ENCODE peak calls at places on chromosomes 12 and 14, in ten cellular contexts. T, D, J, X, W, A, B, S, K and L are unnamed samples.
A peak's percentile ranks its signal among the peaks of the same experiment; 100 is the strongest.

GRCh38 chr12:104588048-104588942 is 131.5 kb downstream of the CHST11 start:
- DNase-seq in T (peak; percentile 90), D (no peak), J (peak; percentile 55), X (peak; percentile 96), W (peak; percentile 86), A (peak; percentile 63), B (no peak), S (peak; percentile 98), K (no peak), L (peak; percentile 80)

GRCh38 chr14:33184587-33184986 is 245.9 kb downstream of the NPAS3 start:
- DNase-seq in T (no peak), D (no peak), J (no peak), X (peak; percentile 4), W (peak; percentile 3), A (peak; percentile 3), B (no peak), S (peak; percentile 53), K (no peak), L (peak; percentile 4)

GRCh38 chr12:98149270-98149669 is 366.1 kb upstream of the TMPO start:
- DNase-seq in T (no peak), D (no peak), J (no peak), X (peak; percentile 55), W (no peak), A (no peak), B (no peak), S (no peak), K (no peak), L (no peak)

GRCh38 chr14:103512701-103513611 is 9.7 kb downstream of the CKB start:
- DNase-seq in T (peak; percentile 92), D (no peak), J (no peak), X (peak; percentile 98), W (no peak), A (peak; percentile 76), B (peak; percentile 94), S (peak; percentile 28), K (peak; percentile 74), L (no peak)

GRCh38 chr14:61475316-61475715 is 153.9 kb downstream of the PRKCH start:
- DNase-seq in T (no peak), D (peak; percentile 43), J (no peak), X (peak; percentile 72), W (peak; percentile 80), A (peak; percentile 87), B (no peak), S (peak; percentile 89), K (no peak), L (no peak)

GRCh38 chr12:12441891-12442461 is 85.1 kb downstream of the BORCS5 start:
- DNase-seq in T (no peak), D (no peak), J (no peak), X (peak; percentile 47), W (no peak), A (peak; percentile 59), B (no peak), S (peak; percentile 25), K (no peak), L (no peak)

GRCh38 chr12:88896958-88897357 is 316.7 kb upstream of the KITLG start:
- DNase-seq in T (no peak), D (peak; percentile 41), J (peak; percentile 24), X (peak; percentile 7), W (no peak), A (peak; percentile 47), B (no peak), S (peak; percentile 15), K (no peak), L (no peak)

GRCh38 chr12:93167841-93168492 is 209.8 kb upstream of the NUDT4 start:
- DNase-seq in T (no peak), D (no peak), J (no peak), X (no peak), W (no peak), A (no peak), B (no peak), S (peak; percentile 43), K (no peak), L (no peak)

GRCh38 chr14:89015016-89015415 is 190.6 kb downstream of the TTC8 start:
- DNase-seq in T (no peak), D (no peak), J (no peak), X (no peak), W (no peak), A (peak; percentile 30), B (no peak), S (peak; percentile 47), K (no peak), L (no peak)

GRCh38 chr12:82057770-82058169 is 298.6 kb upstream of the PPFIA2 start:
- DNase-seq in T (no peak), D (no peak), J (no peak), X (peak; percentile 92), W (no peak), A (no peak), B (no peak), S (peak; percentile 36), K (no peak), L (no peak)

GRCh38 chr12:82055391-82055790 is 296.2 kb upstream of the PPFIA2 start:
- DNase-seq in T (no peak), D (no peak), J (no peak), X (peak; percentile 7), W (no peak), A (no peak), B (no peak), S (no peak), K (no peak), L (no peak)

DNA sequence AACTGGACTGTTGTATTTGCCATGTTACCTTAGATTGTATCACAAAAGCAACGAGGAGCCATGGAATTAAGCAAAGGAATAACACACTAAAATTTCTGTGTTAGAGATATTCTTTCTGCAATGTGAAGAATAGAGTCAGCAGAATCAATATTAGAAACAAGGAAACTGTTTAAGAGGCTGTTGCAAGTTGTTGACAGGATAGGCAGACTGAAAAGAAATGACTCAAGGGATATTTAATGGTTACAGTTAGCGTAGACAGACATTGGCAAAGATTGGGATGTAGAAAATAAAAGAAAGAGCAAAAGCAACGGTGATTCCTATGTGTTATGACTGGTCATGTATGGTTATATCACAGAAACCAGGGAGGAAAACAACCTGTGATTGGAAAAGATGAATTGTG is 299.0 kb upstream of the PPFIA2 start:
- DNase-seq in T (no peak), D (no peak), J (no peak), X (peak; percentile 60), W (no peak), A (no peak), B (no peak), S (no peak), K (no peak), L (no peak)
- TF ChIP-seq CTCF in T (no peak), D (no peak), J (no peak), X (no peak), W (no peak), A (no peak), B (no peak), S (no peak), K (no peak), L (no peak)

GRCh38 chr12:115632323-115632722 is 645.2 kb downstream of the MED13L start:
- DNase-seq in T (no peak), D (no peak), J (no peak), X (peak; percentile 10), W (no peak), A (peak; percentile 51), B (no peak), S (peak; percentile 67), K (no peak), L (no peak)
- TF ChIP-seq CTCF in T (peak; percentile 9), D (peak; percentile 34), J (no peak), X (peak; percentile 15), W (peak; percentile 26), A (peak; percentile 24), B (no peak), S (peak; percentile 78), K (peak; percentile 29), L (peak; percentile 7)

GRCh38 chr12:15829255-15829654 is 40.1 kb upstream of the EPS8 start:
- DNase-seq in T (no peak), D (no peak), J (no peak), X (no peak), W (no peak), A (no peak), B (no peak), S (no peak), K (no peak), L (no peak)
- TF ChIP-seq CTCF in T (no peak), D (no peak), J (no peak), X (no peak), W (no peak), A (no peak), B (no peak), S (no peak), K (no peak), L (no peak)

GRCh38 chr12:130041983-130042812 is 120.1 kb upstream of the FZD10 start:
- DNase-seq in T (no peak), D (no peak), J (no peak), X (no peak), W (no peak), A (no peak), B (no peak), S (no peak), K (no peak), L (no peak)
- TF ChIP-seq CTCF in T (peak; percentile 69), D (no peak), J (peak; percentile 3), X (peak; percentile 91), W (peak; percentile 13), A (no peak), B (peak; percentile 38), S (peak; percentile 39), K (peak; percentile 49), L (peak; percentile 42)

GRCh38 chr14:104680806-104681688 is 8.4 kb upstream of the INF2 start:
- DNase-seq in T (peak; percentile 81), D (no peak), J (no peak), X (peak; percentile 83), W (peak; percentile 86), A (peak; percentile 75), B (peak; percentile 95), S (peak; percentile 86), K (peak; percentile 67), L (no peak)
- TF ChIP-seq CTCF in T (no peak), D (peak; percentile 37), J (no peak), X (peak; percentile 42), W (peak; percentile 27), A (peak; percentile 19), B (peak; percentile 16), S (peak; percentile 45), K (no peak), L (peak; percentile 17)